ENCODE peak calls at places on chromosomes 11 and 22, in ten cellular contexts. One of them, this sample, is unnamed.

GRCh38 chr11:118938491-118939411 is 13.0 kb upstream of the BCL9L start:
- DNase-seq in PC-3: peak; percentile 99
- DNase-seq in T-cell: no peak
- DNase-seq in brain microvascular endothelial cell: peak; percentile 66
- DNase-seq in stimulated activated CD8-positive, alpha-beta memory T cell treated with anti-CD3 and anti-CD28 coated beads, Interleukin-15, amount 100 ng/mL, for 1 hour: no peak
- DNase-seq in GM10248: no peak
- DNase-seq in fibroblast of mammary gland: peak; percentile 52
- DNase-seq in iPS DF 19.7: no peak
- DNase-seq in HFFc6: peak; percentile 84
- DNase-seq in EL: peak; percentile 86
- DNase-seq in this sample: peak; percentile 92

GRCh38 chr11:84413547-84413946 is 1127.4 kb upstream of the CCDC90B start:
- DNase-seq in PC-3: no peak
- DNase-seq in T-cell: no peak
- DNase-seq in brain microvascular endothelial cell: no peak
- DNase-seq in stimulated activated CD8-positive, alpha-beta memory T cell treated with anti-CD3 and anti-CD28 coated beads, Interleukin-15, amount 100 ng/mL, for 1 hour: no peak
- DNase-seq in GM10248: no peak
- DNase-seq in fibroblast of mammary gland: no peak
- DNase-seq in iPS DF 19.7: no peak
- DNase-seq in HFFc6: no peak
- DNase-seq in EL: no peak
- DNase-seq in this sample: no peak

GRCh38 chr11:116211166-116211565 is 561.6 kb downstream of the BUD13 start:
- DNase-seq in PC-3: no peak
- DNase-seq in T-cell: no peak
- DNase-seq in brain microvascular endothelial cell: no peak
- DNase-seq in stimulated activated CD8-positive, alpha-beta memory T cell treated with anti-CD3 and anti-CD28 coated beads, Interleukin-15, amount 100 ng/mL, for 1 hour: no peak
- DNase-seq in GM10248: no peak
- DNase-seq in fibroblast of mammary gland: no peak
- DNase-seq in iPS DF 19.7: no peak
- DNase-seq in HFFc6: no peak
- DNase-seq in EL: no peak
- DNase-seq in this sample: no peak

GRCh38 chr11:45482331-45482730 is 183.1 kb downstream of the CHST1 start:
- DNase-seq in PC-3: no peak
- DNase-seq in T-cell: no peak
- DNase-seq in brain microvascular endothelial cell: no peak
- DNase-seq in stimulated activated CD8-positive, alpha-beta memory T cell treated with anti-CD3 and anti-CD28 coated beads, Interleukin-15, amount 100 ng/mL, for 1 hour: no peak
- DNase-seq in GM10248: no peak
- DNase-seq in fibroblast of mammary gland: no peak
- DNase-seq in iPS DF 19.7: no peak
- DNase-seq in HFFc6: no peak
- DNase-seq in EL: no peak
- DNase-seq in this sample: no peak

GRCh38 chr11:92457250-92457649 is 232.6 kb downstream of the FAT3 start:
- DNase-seq in PC-3: peak; percentile 54
- DNase-seq in T-cell: no peak
- DNase-seq in brain microvascular endothelial cell: peak; percentile 25
- DNase-seq in stimulated activated CD8-positive, alpha-beta memory T cell treated with anti-CD3 and anti-CD28 coated beads, Interleukin-15, amount 100 ng/mL, for 1 hour: no peak
- DNase-seq in GM10248: no peak
- DNase-seq in fibroblast of mammary gland: peak; percentile 34
- DNase-seq in iPS DF 19.7: no peak
- DNase-seq in HFFc6: no peak
- DNase-seq in EL: peak; percentile 48
- DNase-seq in this sample: peak; percentile 39

GRCh38 chr11:60900673-60901404 is 5.5 kb downstream of the PRPF19 start:
- DNase-seq in PC-3: no peak
- DNase-seq in T-cell: no peak
- DNase-seq in brain microvascular endothelial cell: no peak
- DNase-seq in stimulated activated CD8-positive, alpha-beta memory T cell treated with anti-CD3 and anti-CD28 coated beads, Interleukin-15, amount 100 ng/mL, for 1 hour: no peak
- DNase-seq in GM10248: no peak
- DNase-seq in fibroblast of mammary gland: no peak
- DNase-seq in iPS DF 19.7: no peak
- DNase-seq in HFFc6: no peak
- DNase-seq in EL: no peak
- DNase-seq in this sample: no peak

GRCh38 chr22:49976439-49977175 is 16.0 kb downstream of the PIM3 start:
- DNase-seq in PC-3: no peak
- DNase-seq in T-cell: no peak
- DNase-seq in brain microvascular endothelial cell: no peak
- DNase-seq in stimulated activated CD8-positive, alpha-beta memory T cell treated with anti-CD3 and anti-CD28 coated beads, Interleukin-15, amount 100 ng/mL, for 1 hour: no peak
- DNase-seq in GM10248: peak; percentile 75
- DNase-seq in fibroblast of mammary gland: no peak
- DNase-seq in iPS DF 19.7: no peak
- DNase-seq in HFFc6: no peak
- DNase-seq in EL: no peak
- DNase-seq in this sample: no peak

GRCh38 chr11:26344647-26345046 is 12.7 kb downstream of the ANO3 start:
- DNase-seq in PC-3: no peak
- DNase-seq in T-cell: no peak
- DNase-seq in brain microvascular endothelial cell: no peak
- DNase-seq in stimulated activated CD8-positive, alpha-beta memory T cell treated with anti-CD3 and anti-CD28 coated beads, Interleukin-15, amount 100 ng/mL, for 1 hour: no peak
- DNase-seq in GM10248: no peak
- DNase-seq in fibroblast of mammary gland: peak; percentile 68
- DNase-seq in iPS DF 19.7: no peak
- DNase-seq in HFFc6: no peak
- DNase-seq in EL: no peak
- DNase-seq in this sample: peak; percentile 4

GRCh38 chr11:113189909-113190667 is 124.3 kb upstream of the TTC12 start:
- DNase-seq in PC-3: peak; percentile 66
- DNase-seq in T-cell: no peak
- DNase-seq in brain microvascular endothelial cell: peak; percentile 31
- DNase-seq in stimulated activated CD8-positive, alpha-beta memory T cell treated with anti-CD3 and anti-CD28 coated beads, Interleukin-15, amount 100 ng/mL, for 1 hour: no peak
- DNase-seq in GM10248: no peak
- DNase-seq in fibroblast of mammary gland: peak; percentile 82
- DNase-seq in iPS DF 19.7: no peak
- DNase-seq in HFFc6: peak; percentile 79
- DNase-seq in EL: peak; percentile 97
- DNase-seq in this sample: peak; percentile 95